ENCODE peak calls at places on chromosomes 2 and 18, in four cellular contexts. One of them, this sample, is unnamed.

GRCh38 chr18:49731421-49731841 is 81.9 kb downstream of the ACAA2 start:
- DNase-seq in H1: no peak
- DNase-seq in neuronal stem cell: no peak
- DNase-seq in trophoblast cell: peak; percentile 66
- DNase-seq in this sample: no peak

GRCh38 chr2:209236369-209236768 is 187.5 kb upstream of the MAP2 start:
- DNase-seq in trophoblast cell: no peak
- DNase-seq in H1: no peak
- DNase-seq in neuronal stem cell: peak; percentile 9
- DNase-seq in this sample: no peak

GRCh38 chr2:74430502-74430901 is 9.0 kb downstream of the WDR54 start:
- DNase-seq in trophoblast cell: no peak
- DNase-seq in H1: no peak
- DNase-seq in neuronal stem cell: no peak
- DNase-seq in this sample: no peak

GRCh38 chr2:133777607-133778006 is 209.3 kb upstream of the NCKAP5 start:
- DNase-seq in H1: no peak
- DNase-seq in trophoblast cell: no peak
- DNase-seq in neuronal stem cell: no peak
- DNase-seq in this sample: no peak

GRCh38 chr2:37610638-37611289 is 60.7 kb downstream of the CDC42EP3 start:
- DNase-seq in trophoblast cell: no peak
- DNase-seq in neuronal stem cell: no peak
- DNase-seq in H1: no peak
- DNase-seq in this sample: no peak

GRCh38 chr2:149125031-149125725 is 86.7 kb downstream of the LYPD6B start:
- DNase-seq in neuronal stem cell: no peak
- DNase-seq in trophoblast cell: no peak
- DNase-seq in H1: no peak
- DNase-seq in this sample: no peak

GRCh38 chr2:190571666-190572065 is 37.1 kb upstream of the NEMP2 start:
- DNase-seq in H1: no peak
- DNase-seq in neuronal stem cell: no peak
- DNase-seq in trophoblast cell: no peak
- DNase-seq in this sample: no peak

GRCh38 chr2:9138507-9139085 is 68.0 kb upstream of the ASAP2 start:
- DNase-seq in H1: peak; percentile 75
- DNase-seq in neuronal stem cell: peak; percentile 41
- DNase-seq in trophoblast cell: no peak
- DNase-seq in this sample: peak; percentile 30

GRCh38 chr18:24322594-24323136 is 75.0 kb downstream of the OSBPL1A start:
- DNase-seq in H1: no peak
- DNase-seq in neuronal stem cell: no peak
- DNase-seq in trophoblast cell: no peak
- DNase-seq in this sample: no peak

GRCh38 chr2:12717988-12718661 is 1.4 kb downstream of the TRIB2 start:
- DNase-seq in trophoblast cell: no peak
- DNase-seq in H1: peak; percentile 64
- DNase-seq in neuronal stem cell: peak; percentile 43
- DNase-seq in this sample: no peak

GRCh38 chr2:112305132-112305531 is 29.7 kb downstream of the ZC3H6 start:
- DNase-seq in trophoblast cell: no peak
- DNase-seq in neuronal stem cell: no peak
- DNase-seq in H1: no peak
- DNase-seq in this sample: no peak

GRCh38 chr2:120675460-120676130 is 60.1 kb upstream of the GLI2 start:
- DNase-seq in trophoblast cell: peak; percentile 91
- DNase-seq in neuronal stem cell: no peak
- DNase-seq in H1: peak; percentile 94
- DNase-seq in this sample: peak; percentile 52

GRCh38 chr18:79064228-79064627 is 5.0 kb upstream of the ATP9B start:
- DNase-seq in trophoblast cell: no peak
- DNase-seq in H1: no peak
- DNase-seq in neuronal stem cell: no peak
- DNase-seq in this sample: no peak

GRCh38 chr18:63970803-63971191 is 916 bp downstream of the SERPINB8 start:
- DNase-seq in H1: peak; percentile 67
- DNase-seq in neuronal stem cell: no peak
- DNase-seq in trophoblast cell: peak; percentile 62
- DNase-seq in this sample: peak; percentile 72

GRCh38 chr18:77897606-77898005 is 648.0 kb downstream of the GALR1 start:
- DNase-seq in neuronal stem cell: no peak
- DNase-seq in H1: no peak
- DNase-seq in trophoblast cell: no peak
- DNase-seq in this sample: no peak
- H2AK5ac ChIP-seq in neuronal stem cell: peak overlapping the region; percentile 43
- H2AK5ac ChIP-seq in H1: no peak overlapping the region
- H2AK5ac ChIP-seq in trophoblast cell: no peak overlapping the region
- H2AK5ac ChIP-seq in this sample: no peak overlapping the region

GRCh38 chr2:20674309-20674965 is 7.5 kb downstream of the GDF7 start:
- DNase-seq in neuronal stem cell: no peak
- DNase-seq in H1: no peak
- DNase-seq in trophoblast cell: no peak
- DNase-seq in this sample: no peak
- H3K36me3 ChIP-seq in neuronal stem cell: peaks cover 19% of the 10 kb centered on the region
- H3K36me3 ChIP-seq in H1: peaks cover 5% of the 10 kb centered on the region
- H3K36me3 ChIP-seq in trophoblast cell: peaks cover 2% of the 10 kb centered on the region
- H3K36me3 ChIP-seq in this sample: peaks cover 63% of the 10 kb centered on the region

DNA sequence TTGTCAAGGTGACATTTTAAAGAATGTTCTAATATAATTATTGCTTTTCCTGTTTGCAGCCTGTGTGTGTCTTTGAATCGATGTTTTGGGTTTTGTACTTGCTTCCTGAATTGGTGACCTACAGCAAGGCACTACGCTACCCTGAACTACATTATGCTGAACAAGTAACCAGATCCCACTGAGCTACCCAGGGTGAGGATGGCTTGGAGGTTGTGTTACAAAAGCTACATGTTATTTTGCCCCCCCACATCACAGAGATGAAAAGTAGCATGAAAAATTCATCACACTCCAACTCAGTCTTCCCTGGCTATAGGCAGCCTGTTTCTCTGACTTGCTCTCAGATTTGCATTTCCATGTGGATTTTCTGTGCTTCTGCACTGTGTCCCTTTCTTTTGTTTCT is 162.1 kb downstream of the LDLRAD4 start:
- DNase-seq in H1: no peak
- DNase-seq in neuronal stem cell: no peak
- DNase-seq in trophoblast cell: no peak
- DNase-seq in this sample: no peak
- H2BK12ac ChIP-seq in H1: no peak overlapping the region
- H2BK12ac ChIP-seq in neuronal stem cell: no peak overlapping the region
- H2BK12ac ChIP-seq in trophoblast cell: no peak overlapping the region
- H2BK12ac ChIP-seq in this sample: no peak overlapping the region

DNA sequence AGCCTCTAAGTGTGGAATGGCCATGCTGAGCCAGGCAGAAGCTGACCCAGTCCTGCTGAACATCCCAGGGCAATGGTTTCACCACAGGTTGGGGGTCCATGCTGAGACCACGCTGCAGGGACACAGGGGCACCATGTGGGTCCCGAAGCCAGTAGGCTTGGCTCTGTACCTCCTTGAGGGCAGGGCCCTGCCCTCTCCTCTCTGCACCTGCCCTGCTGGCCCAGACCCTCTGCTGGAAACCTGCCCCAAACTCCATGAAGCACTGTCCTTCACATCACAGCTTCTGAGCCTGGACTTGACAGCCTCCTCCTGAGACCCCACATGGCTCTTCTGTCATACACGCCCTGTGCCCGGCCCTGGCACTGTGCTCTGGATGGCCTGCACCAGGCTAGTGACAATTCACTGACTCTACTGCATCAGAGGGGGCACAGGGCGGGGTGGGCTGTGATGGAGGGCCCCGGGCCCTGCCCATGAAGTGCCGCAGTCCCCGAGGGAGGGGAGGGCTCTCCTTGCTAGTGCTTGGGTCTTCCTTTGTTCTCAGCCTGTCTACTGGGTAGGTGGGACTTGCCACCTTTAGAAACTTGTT is 24.7 kb downstream of the HS6ST1 start:
- DNase-seq in H1: no peak
- DNase-seq in trophoblast cell: no peak
- DNase-seq in neuronal stem cell: no peak
- DNase-seq in this sample: no peak
- H2AK5ac ChIP-seq in H1: peak overlapping the region; percentile 85
- H2AK5ac ChIP-seq in trophoblast cell: no peak overlapping the region
- H2AK5ac ChIP-seq in neuronal stem cell: no peak overlapping the region
- H2AK5ac ChIP-seq in this sample: no peak overlapping the region

GRCh38 chr2:1633092-1633721 is 111.1 kb downstream of the PXDN start:
- DNase-seq in neuronal stem cell: no peak
- DNase-seq in trophoblast cell: no peak
- DNase-seq in H1: no peak
- DNase-seq in this sample: peak; percentile 58
- H3K36me3 ChIP-seq in neuronal stem cell: no peaks in the 10 kb centered on the region
- H3K36me3 ChIP-seq in trophoblast cell: peaks cover 48% of the 10 kb centered on the region
- H3K36me3 ChIP-seq in H1: peaks cover 32% of the 10 kb centered on the region
- H3K36me3 ChIP-seq in this sample: peaks cover 62% of the 10 kb centered on the region

GRCh38 chr18:46264255-46264654 is 160.1 kb downstream of the HAUS1 start:
- DNase-seq in neuronal stem cell: peak; percentile 42
- DNase-seq in H1: no peak
- DNase-seq in trophoblast cell: peak; percentile 94
- DNase-seq in this sample: peak; percentile 91
- H2BK12ac ChIP-seq in neuronal stem cell: no peak overlapping the region
- H2BK12ac ChIP-seq in H1: no peak overlapping the region
- H2BK12ac ChIP-seq in trophoblast cell: no peak overlapping the region
- H2BK12ac ChIP-seq in this sample: no peak overlapping the region

GRCh38 chr18:55489034-55489741 is 98.8 kb downstream of the TCF4 start:
- DNase-seq in trophoblast cell: no peak
- DNase-seq in neuronal stem cell: no peak
- DNase-seq in H1: no peak
- DNase-seq in this sample: peak; percentile 39
- H2AK5ac ChIP-seq in trophoblast cell: no peak overlapping the region
- H2AK5ac ChIP-seq in neuronal stem cell: no peak overlapping the region
- H2AK5ac ChIP-seq in H1: peak overlapping the region; percentile 20
- H2AK5ac ChIP-seq in this sample: no peak overlapping the region

GRCh38 chr18:54162431-54162830 is 62.0 kb downstream of the MBD2 start:
- DNase-seq in trophoblast cell: peak; percentile 66
- DNase-seq in neuronal stem cell: no peak
- DNase-seq in H1: no peak
- DNase-seq in this sample: peak; percentile 38

GRCh38 chr18:54161267-54161666 is 63.2 kb downstream of the MBD2 start:
- DNase-seq in trophoblast cell: peak; percentile 39
- DNase-seq in neuronal stem cell: no peak
- DNase-seq in H1: no peak
- DNase-seq in this sample: peak; percentile 19

GRCh38 chr18:54159916-54160315 is 64.6 kb downstream of the MBD2 start:
- DNase-seq in trophoblast cell: no peak
- DNase-seq in neuronal stem cell: no peak
- DNase-seq in H1: no peak
- DNase-seq in this sample: no peak

GRCh38 chr18:54165450-54165849 is 59.0 kb downstream of the MBD2 start:
- DNase-seq in neuronal stem cell: no peak
- DNase-seq in H1: no peak
- DNase-seq in trophoblast cell: no peak
- DNase-seq in this sample: no peak

GRCh38 chr18:54163458-54163857 is 61.0 kb downstream of the MBD2 start:
- DNase-seq in neuronal stem cell: no peak
- DNase-seq in trophoblast cell: peak; percentile 37
- DNase-seq in H1: no peak
- DNase-seq in this sample: no peak
- H3K36me3 ChIP-seq in neuronal stem cell: peaks cover 39% of the 10 kb centered on the region
- H3K36me3 ChIP-seq in trophoblast cell: peaks cover 11% of the 10 kb centered on the region
- H3K36me3 ChIP-seq in H1: no peaks in the 10 kb centered on the region
- H3K36me3 ChIP-seq in this sample: peaks cover 15% of the 10 kb centered on the region

DNA sequence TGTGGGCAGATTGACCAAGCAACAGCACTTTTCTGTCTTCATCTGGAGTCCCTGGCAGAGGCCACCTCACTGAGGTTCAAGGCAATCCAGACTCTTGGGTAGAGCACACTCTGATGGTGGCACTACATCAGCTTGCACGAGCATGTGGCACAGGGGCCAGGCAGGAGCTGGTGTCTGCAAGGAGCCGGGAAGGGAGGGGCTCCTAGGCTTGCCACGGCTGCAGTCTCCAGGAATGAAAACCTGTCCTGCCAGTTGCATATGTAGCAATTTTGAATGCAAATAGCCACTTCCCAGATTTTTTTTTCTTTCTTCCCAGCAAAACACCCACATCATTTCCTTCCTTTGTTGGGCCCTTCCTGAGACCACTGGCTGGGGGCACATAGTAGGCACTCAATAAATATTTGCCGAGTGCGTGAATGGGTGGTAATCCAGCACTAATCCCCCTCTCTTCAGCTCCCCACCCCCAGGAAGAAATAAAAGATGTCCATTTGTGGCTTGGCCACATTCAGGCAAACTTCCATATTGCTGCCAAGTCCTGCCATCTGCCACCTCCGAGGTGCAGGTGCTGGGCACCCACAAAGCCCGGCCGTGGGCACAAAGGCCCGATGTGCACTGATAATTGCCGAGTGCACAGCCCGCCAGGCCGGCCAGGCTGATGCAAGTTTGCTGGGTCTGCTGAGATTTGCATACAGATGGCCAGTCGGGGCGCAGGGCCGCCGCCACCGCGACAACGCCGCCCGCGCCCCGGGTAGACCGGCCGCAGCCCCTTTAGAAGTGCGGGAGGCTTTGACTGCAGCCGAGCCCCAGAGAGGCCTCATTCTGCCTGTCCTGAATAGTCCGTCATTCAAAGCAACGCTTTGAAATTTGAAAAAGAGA is 72.5 kb downstream of the MYCN start:
- DNase-seq in H1: peak; percentile 66
- DNase-seq in trophoblast cell: peak; percentile 91
- DNase-seq in neuronal stem cell: no peak
- DNase-seq in this sample: no peak
- H2BK12ac ChIP-seq in H1: peak overlapping the region; percentile 97
- H2BK12ac ChIP-seq in trophoblast cell: peak overlapping the region; percentile 88
- H2BK12ac ChIP-seq in neuronal stem cell: peak overlapping the region; percentile 51
- H2BK12ac ChIP-seq in this sample: no peak overlapping the region

This sample was measured in mesenchymal stem cell.